ENCODE peak calls at places on chromosomes 1 and 21, in six cellular contexts. M is fibroblast of mammary gland, Q is AG04449, U is fibroblast of pulmonary artery, W is neural crest cell, Z is bronchial epithelial cell. S is an unnamed sample.

GRCh38 chr1:222657899-222658298 is 40.0 kb downstream of the MIA3 start:
- DNase-seq in W (no peak), Q (no peak), U (no peak), M (no peak), Z (no peak), S (no peak)

GRCh38 chr1:172874950-172875349 is 175.8 kb downstream of the TNFSF18 start:
- DNase-seq in Z (peak; percentile 41), U (no peak), W (no peak), M (no peak), Q (no peak), S (no peak)

GRCh38 chr1:235011599-235012435 is 116.8 kb downstream of the TOMM20 start:
- DNase-seq in W (no peak), Z (peak; percentile 100), M (peak; percentile 100), Q (peak; percentile 100), U (peak; percentile 97), S (peak; percentile 79)

GRCh38 chr1:171438441-171438840 is 46.9 kb upstream of the PRRC2C start:
- DNase-seq in W (no peak), Z (peak; percentile 99), Q (peak; percentile 91), M (peak; percentile 99), U (peak; percentile 97), S (no peak)

GRCh38 chr1:59601032-59601431 is 213.7 kb upstream of the HOOK1 start:
- DNase-seq in Z (no peak), M (no peak), U (no peak), Q (no peak), W (no peak), S (no peak)

GRCh38 chr1:50265790-50266314 is 157.1 kb downstream of the ELAVL4 start:
- DNase-seq in M (peak; percentile 92), U (peak; percentile 3), Q (no peak), W (no peak), Z (peak; percentile 14), S (no peak)

GRCh38 chr1:185776521-185776920 is 42.3 kb downstream of the HMCN1 start:
- DNase-seq in M (no peak), Q (no peak), Z (no peak), W (no peak), U (no peak), S (no peak)

GRCh38 chr1:12147116-12147753 is 19.6 kb upstream of the TNFRSF1B start:
- DNase-seq in M (no peak), W (no peak), U (no peak), Z (no peak), Q (no peak), S (no peak)

GRCh38 chr1:213124590-213124989 is 73.5 kb downstream of the RPS6KC1 start:
- DNase-seq in M (no peak), W (no peak), Z (no peak), U (no peak), Q (no peak), S (no peak)

GRCh38 chr1:169610110-169610509 is 19.8 kb downstream of the SELP start:
- DNase-seq in U (peak; percentile 17), Z (no peak), W (no peak), M (no peak), Q (no peak), S (no peak)

GRCh38 chr1:56190975-56191768 is 388.2 kb downstream of the PLPP3 start:
- DNase-seq in Z (peak; percentile 32), M (peak; percentile 79), W (no peak), U (no peak), Q (no peak), S (no peak)

GRCh38 chr1:180157108-180157507 is 2.4 kb downstream of the QSOX1 start:
- DNase-seq in W (no peak), U (peak; percentile 38), M (peak; percentile 56), Z (no peak), Q (no peak), S (no peak)

GRCh38 chr1:201310251-201310985 is 27.1 kb downstream of the PKP1 start:
- DNase-seq in W (no peak), Q (no peak), Z (no peak), M (no peak), U (no peak), S (no peak)

GRCh38 chr1:61865646-61866220 is 123.5 kb downstream of the PATJ start:
- DNase-seq in Q (no peak), M (no peak), U (no peak), W (no peak), Z (no peak), S (no peak)

GRCh38 chr1:45141247-45142003 is 65.0 kb downstream of the ZSWIM5 start:
- DNase-seq in U (no peak), Z (no peak), M (no peak), W (no peak), Q (no peak), S (no peak)

GRCh38 chr1:185207980-185208602 is 51.1 kb downstream of the SWT1 start:
- DNase-seq in M (peak; percentile 18), Q (no peak), U (no peak), W (no peak), Z (peak; percentile 71), S (no peak)

GRCh38 chr1:216598448-216598847 is 124.8 kb downstream of the ESRRG start:
- DNase-seq in Q (no peak), W (no peak), M (no peak), U (no peak), Z (no peak), S (no peak)

GRCh38 chr21:38925923-38926322 is 120.2 kb downstream of the ETS2 start:
- DNase-seq in Z (peak; percentile 83), U (peak; percentile 88), W (no peak), Q (peak; percentile 67), M (peak; percentile 92), S (no peak)

GRCh38 chr1:41540886-41541591 is 56.6 kb upstream of the EDN2 start:
- DNase-seq in U (peak; percentile 19), W (no peak), M (peak; percentile 31), Z (peak; percentile 25), Q (no peak), S (peak; percentile 14)

GRCh38 chr1:156384007-156384406 is 15.0 kb downstream of the RHBG start:
- DNase-seq in W (no peak), Q (no peak), M (no peak), U (no peak), Z (no peak), S (no peak)

GRCh38 chr1:29632436-29633270 is 396.3 kb downstream of the PTPRU start:
- DNase-seq in W (no peak), M (no peak), Z (no peak), Q (no peak), U (no peak), S (no peak)

GRCh38 chr1:170696591-170697337 is 32.8 kb downstream of the PRRX1 start:
- DNase-seq in W (no peak), Q (no peak), M (no peak), U (no peak), Z (peak; percentile 64), S (no peak)

GRCh38 chr1:67647036-67647798 is 37.8 kb upstream of the GADD45A start:
- DNase-seq in Z (no peak), W (no peak), M (peak; percentile 66), Q (no peak), U (peak; percentile 59), S (no peak)

GRCh38 chr1:27784664-27785063 is 11.6 kb downstream of the STX12 start:
- DNase-seq in Q (no peak), U (no peak), W (no peak), M (no peak), Z (no peak), S (no peak)

DNA sequence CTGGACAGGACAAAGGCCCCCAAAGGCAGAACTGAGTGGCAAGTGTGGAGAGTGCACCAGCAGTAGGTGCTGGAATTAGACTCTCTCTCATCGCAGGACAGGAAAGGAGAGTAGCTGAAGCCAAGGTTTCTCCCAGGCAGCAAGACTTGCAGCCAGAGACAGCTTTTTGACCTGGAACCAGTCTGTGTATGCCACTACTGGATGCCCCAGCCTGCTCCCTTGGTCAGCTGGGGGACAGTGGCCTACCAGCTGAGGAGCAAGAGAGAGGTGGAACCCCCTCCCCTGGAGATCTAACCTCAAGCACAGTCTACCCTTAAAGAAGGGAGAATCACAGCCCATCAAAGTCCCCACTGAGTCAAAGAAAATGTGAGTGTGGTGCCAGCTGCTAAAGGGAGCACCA is 375.7 kb downstream of the KCNH1 start:
- DNase-seq in U (no peak), Q (no peak), M (no peak), Z (no peak), W (no peak), S (no peak)
- TF ChIP-seq CTCF in U (no peak), Q (no peak), M (no peak), Z (no peak), W (no peak), S (no peak)

GRCh38 chr1:167933779-167934178 is 2.7 kb upstream of the DCAF6 start:
- DNase-seq in M (no peak), Z (no peak), U (no peak), Q (no peak), W (no peak), S (no peak)

GRCh38 chr1:167934407-167935251 is 1.9 kb upstream of the DCAF6 start:
- DNase-seq in Q (no peak), Z (peak; percentile 57), M (peak; percentile 67), W (no peak), U (peak; percentile 42), S (no peak)

GRCh38 chr1:167936068-167936929 is at the start of gene DCAF6:
- DNase-seq in W (peak; percentile 92), M (peak; percentile 97), Q (peak; percentile 91), U (peak; percentile 99), Z (peak; percentile 95), S (peak; percentile 92)

GRCh38 chr1:167936930-167937708 is at the start of gene MPC2:
- DNase-seq in Q (no peak), Z (peak; percentile 52), U (peak; percentile 71), M (peak; percentile 76), W (peak; percentile 25), S (no peak)

GRCh38 chr1:167935252-167936067 is 1.0 kb upstream of the DCAF6 start:
- DNase-seq in U (peak; percentile 35), Z (peak; percentile 42), W (peak; percentile 10), Q (no peak), M (peak; percentile 39), S (peak; percentile 33)
- TF ChIP-seq CTCF in U (no peak), Z (no peak), W (no peak), Q (no peak), M (no peak), S (no peak)

GRCh38 chr1:5394111-5394510 is 598.1 kb downstream of the NPHP4 start:
- DNase-seq in Z (no peak), W (no peak), M (no peak), Q (no peak), U (no peak), S (no peak)
- TF ChIP-seq CTCF in Z (no peak), W (no peak), M (no peak), Q (no peak), U (no peak), S (no peak)

DNA sequence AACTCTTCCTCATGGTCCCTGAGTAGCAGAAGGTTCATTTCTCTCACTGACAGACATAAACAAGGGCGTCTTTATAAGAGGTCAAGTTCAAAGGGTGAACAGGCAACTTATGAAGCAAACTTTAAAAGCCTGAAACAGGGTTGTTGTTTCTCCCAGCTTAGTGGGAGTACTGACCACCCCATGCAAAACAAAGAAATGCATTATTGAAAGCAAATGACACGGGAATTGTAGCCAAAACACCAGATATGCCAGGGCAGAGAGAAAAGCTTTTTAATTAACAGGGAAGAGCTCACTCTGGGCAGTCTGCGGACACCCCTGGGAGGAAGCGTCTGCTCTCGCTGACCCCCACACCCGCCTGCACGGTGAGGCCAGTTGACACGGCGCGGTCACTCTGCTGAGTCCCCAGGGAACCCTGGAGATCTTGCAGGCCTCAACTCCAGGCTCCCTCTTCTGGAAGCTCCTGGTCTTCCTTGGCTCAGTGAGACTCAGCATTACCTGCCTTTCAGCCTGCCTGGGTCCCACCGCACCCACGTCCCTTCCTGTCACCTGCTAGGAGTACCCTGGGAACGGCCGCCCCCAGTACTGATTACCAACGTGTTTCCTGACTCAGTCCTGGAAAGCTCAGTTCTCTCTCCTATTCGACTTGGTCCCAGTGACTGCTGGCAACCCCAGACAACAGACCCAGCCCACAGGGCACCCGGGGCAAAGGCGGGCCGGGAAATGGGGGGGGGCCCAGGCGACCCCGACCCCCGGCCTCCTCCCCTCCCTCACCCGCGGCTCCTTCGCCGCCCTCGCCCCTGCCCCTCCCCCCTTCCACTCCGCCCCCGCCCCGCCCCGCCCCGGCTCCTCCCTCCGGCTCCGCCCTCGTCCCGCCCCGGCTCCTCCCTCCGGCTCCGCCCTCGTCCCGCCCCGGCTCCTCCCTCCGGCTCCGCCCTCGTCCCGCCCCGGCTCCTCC is 972 bp downstream of the CFAP410 start:
- DNase-seq in Q (peak; percentile 5), M (peak; percentile 52), U (peak; percentile 50), Z (peak; percentile 60), W (peak; percentile 46), S (peak; percentile 41)
- TF ChIP-seq CTCF in Q (peak; percentile 51), M (peak; percentile 33), U (peak; percentile 45), Z (peak; percentile 60), W (peak; percentile 49), S (no peak)

S was measured in activated B cell treated with CpG ODN at 0.5 μM for 24 hours.